ENCODE peak calls at places on chromosome 21, in five cellular contexts. T is H9, Q is mesenchymal stem cell, M is trophoblast cell, J is H1. W is an unnamed sample.

GRCh38 chr21:31557956-31558838 is 101.3 kb upstream of the SOD1 start:
- DNase-seq in T (peak; percentile 48), Q (peak; percentile 38), M (peak; percentile 30), J (no peak), W (peak; percentile 55)

GRCh38 chr21:41168391-41169257 is 664 bp downstream of the BACE2 start:
- DNase-seq in T (peak; percentile 51), Q (no peak), M (peak; percentile 33), J (no peak), W (peak; percentile 29)

GRCh38 chr21:14712121-14712520 is 166.0 kb upstream of the SAMSN1 start:
- DNase-seq in T (no peak), Q (peak; percentile 19), M (peak; percentile 43), J (no peak), W (no peak)

GRCh38 chr21:38679531-38679930 is 126.2 kb upstream of the ETS2 start:
- DNase-seq in T (no peak), Q (peak; percentile 86), M (no peak), J (no peak), W (no peak)

GRCh38 chr21:25179116-25179515 is 428.2 kb downstream of the MRPL39 start:
- DNase-seq in T (no peak), Q (no peak), M (no peak), J (no peak), W (no peak)

GRCh38 chr21:31514598-31514997 is 144.9 kb upstream of the SOD1 start:
- DNase-seq in T (peak; percentile 60), Q (no peak), M (no peak), J (no peak), W (peak; percentile 31)

GRCh38 chr21:44957901-44958451 is 18.1 kb downstream of the SLX9 start:
- DNase-seq in T (no peak), Q (no peak), M (peak; percentile 43), J (no peak), W (no peak)

GRCh38 chr21:31161157-31161556 is 122.9 kb upstream of the KRTAP19-8 start:
- DNase-seq in T (no peak), Q (peak; percentile 69), M (peak; percentile 65), J (no peak), W (no peak)

GRCh38 chr21:34148826-34149558 is 75.6 kb downstream of the MRPS6 start:
- DNase-seq in T (no peak), Q (no peak), M (no peak), J (no peak), W (no peak)

GRCh38 chr21:37994211-37994610 is 78.0 kb upstream of the KCNJ6 start:
- DNase-seq in T (no peak), Q (no peak), M (peak; percentile 6), J (no peak), W (no peak)

GRCh38 chr21:29748391-29749167 is 191.2 kb downstream of the GRIK1 start:
- DNase-seq in T (no peak), Q (no peak), M (no peak), J (no peak), W (no peak)

GRCh38 chr21:25139390-25139789 is 467.9 kb downstream of the MRPL39 start:
- DNase-seq in T (no peak), Q (no peak), M (no peak), J (no peak), W (no peak)

GRCh38 chr21:31489014-31489413 is 145.0 kb upstream of the TIAM1 start:
- DNase-seq in T (no peak), Q (no peak), M (peak; percentile 54), J (no peak), W (no peak)

GRCh38 chr21:40901690-40902089 is 54.7 kb upstream of the DSCAM start:
- DNase-seq in T (no peak), Q (no peak), M (no peak), J (no peak), W (no peak)

GRCh38 chr21:39057121-39057520 is 126.1 kb downstream of the PSMG1 start:
- DNase-seq in T (no peak), Q (no peak), M (no peak), J (no peak), W (no peak)

GRCh38 chr21:14598065-14598464 is 52.0 kb upstream of the SAMSN1 start:
- DNase-seq in T (no peak), Q (no peak), M (no peak), J (no peak), W (no peak)

GRCh38 chr21:39938086-39938611 is 70.9 kb downstream of the PCP4 start:
- DNase-seq in T (no peak), Q (no peak), M (no peak), J (no peak), W (no peak)

GRCh38 chr21:32112194-32112593 is 166.7 kb downstream of the MIS18A start:
- DNase-seq in T (no peak), Q (no peak), M (no peak), J (no peak), W (no peak)

GRCh38 chr21:34530264-34530663 is 18.3 kb upstream of the KCNE1 start:
- DNase-seq in T (no peak), Q (peak; percentile 74), M (no peak), J (no peak), W (no peak)

GRCh38 chr21:40681164-40681859 is 165.6 kb downstream of the DSCAM start:
- DNase-seq in T (no peak), Q (no peak), M (no peak), J (no peak), W (no peak)

GRCh38 chr21:31420354-31420753 is 76.3 kb upstream of the TIAM1 start:
- DNase-seq in T (no peak), Q (no peak), M (no peak), J (no peak), W (no peak)

GRCh38 chr21:25735221-25735894 is 586 bp downstream of the GABPA start:
- DNase-seq in T (peak; percentile 91), Q (peak; percentile 95), M (no peak), J (peak; percentile 66), W (peak; percentile 77)

GRCh38 chr21:26909972-26910371 is 56.9 kb downstream of the ADAMTS5 start:
- DNase-seq in T (peak; percentile 53), Q (peak; percentile 51), M (peak; percentile 14), J (peak; percentile 25), W (peak; percentile 65)

GRCh38 chr21:38120984-38121855 is 135.6 kb upstream of the KCNJ15 start:
- DNase-seq in T (no peak), Q (no peak), M (peak; percentile 94), J (no peak), W (no peak)

GRCh38 chr21:38955495-38955894 is 149.8 kb downstream of the ETS2 start:
- DNase-seq in T (no peak), Q (peak; percentile 59), M (no peak), J (no peak), W (no peak)

GRCh38 chr21:17368748-17369363 is 144.0 kb upstream of the CXADR start:
- DNase-seq in T (no peak), Q (no peak), M (no peak), J (no peak), W (no peak)

GRCh38 chr21:31886896-31887595 is 14.2 kb downstream of the HUNK start:
- DNase-seq in T (no peak), Q (no peak), M (no peak), J (no peak), W (no peak)

GRCh38 chr21:29164330-29164942 is 34.0 kb downstream of the MAP3K7CL start:
- DNase-seq in T (no peak), Q (peak; percentile 86), M (peak; percentile 46), J (no peak), W (no peak)

DNA sequence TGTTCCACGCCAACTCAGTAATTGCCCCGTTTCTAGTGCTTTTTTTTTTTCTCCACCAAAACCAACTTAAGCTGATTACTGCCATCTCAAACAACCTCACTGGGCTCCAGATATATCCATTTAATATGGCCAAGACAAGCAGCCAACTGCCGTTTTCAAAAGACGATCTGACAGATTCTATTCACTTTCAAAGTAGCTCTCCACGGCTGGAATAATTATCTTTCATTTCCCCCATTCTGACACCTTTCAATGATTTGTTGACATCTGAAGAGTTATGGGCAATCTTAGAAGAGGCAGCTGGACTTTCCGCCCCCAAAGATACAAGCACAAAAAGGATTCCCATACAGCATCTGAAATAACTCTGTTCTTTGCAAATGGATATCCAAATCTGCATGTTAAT is 56.0 kb downstream of the OLIG1 start:
- DNase-seq in T (no peak), Q (no peak), M (no peak), J (no peak), W (no peak)
- H2BK12ac ChIP-seq in T (no peak overlapping the region), Q (no peak overlapping the region), M (no peak overlapping the region), J (no peak overlapping the region), W (no peak overlapping the region)

DNA sequence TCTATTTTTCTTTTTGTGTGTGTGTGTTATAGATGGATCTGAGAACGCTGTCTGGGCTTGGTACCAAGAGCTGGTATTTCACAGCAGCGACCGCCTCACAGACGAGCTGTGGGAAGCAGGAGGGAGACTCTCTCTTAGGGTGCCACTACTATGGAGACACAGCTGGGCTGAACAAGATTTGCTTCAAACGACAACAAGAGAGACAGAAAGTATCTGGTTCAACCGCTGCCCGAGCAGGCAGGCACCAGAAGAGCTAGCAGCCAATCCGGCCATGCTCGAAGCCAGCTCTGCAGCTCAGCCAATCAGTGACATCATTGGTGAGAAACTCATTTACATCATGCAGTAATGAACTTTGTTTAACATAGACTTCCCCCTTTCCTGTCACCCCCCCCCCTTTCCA is 341.3 kb downstream of the USP25 start:
- DNase-seq in T (no peak), Q (no peak), M (no peak), J (no peak), W (no peak)
- H2BK120ac ChIP-seq in T (no peak overlapping the region), Q (no peak overlapping the region), M (no peak overlapping the region), J (no peak overlapping the region), W (no peak overlapping the region)

GRCh38 chr21:42413500-42413899 is 9.8 kb downstream of the UBASH3A start:
- DNase-seq in T (no peak), Q (no peak), M (no peak), J (no peak), W (no peak)
- H2BK12ac ChIP-seq in T (no peak overlapping the region), Q (no peak overlapping the region), M (no peak overlapping the region), J (no peak overlapping the region), W (no peak overlapping the region)

GRCh38 chr21:35562876-35563275 is 497.4 kb downstream of the SETD4 start:
- DNase-seq in T (no peak), Q (peak; percentile 55), M (no peak), J (no peak), W (no peak)
- H2BK120ac ChIP-seq in T (no peak overlapping the region), Q (no peak overlapping the region), M (no peak overlapping the region), J (no peak overlapping the region), W (no peak overlapping the region)

GRCh38 chr21:36854391-36854790 is 112.1 kb downstream of the HLCS start:
- DNase-seq in T (peak; percentile 66), Q (peak; percentile 63), M (peak; percentile 9), J (peak; percentile 29), W (peak; percentile 62)
- H2BK12ac ChIP-seq in T (no peak overlapping the region), Q (no peak overlapping the region), M (no peak overlapping the region), J (no peak overlapping the region), W (no peak overlapping the region)

DNA sequence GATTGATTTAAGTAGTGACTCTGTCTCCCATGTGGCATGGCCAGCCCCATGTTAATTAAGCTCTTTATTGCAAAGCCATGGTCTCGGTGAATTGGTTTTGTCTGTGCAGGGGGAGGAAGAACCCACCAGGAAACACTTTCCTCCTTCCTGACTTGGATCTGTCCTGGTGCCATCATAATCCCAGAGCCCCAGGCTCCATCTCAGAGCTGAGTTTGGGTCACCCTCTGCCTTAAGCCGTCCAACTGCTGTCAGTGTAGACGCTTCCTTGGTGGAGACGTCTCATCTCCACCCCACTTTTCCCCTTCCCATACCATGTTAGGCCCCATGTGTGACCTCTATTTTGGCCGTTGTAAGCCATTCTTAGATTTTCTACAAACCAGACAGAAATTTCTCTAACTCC is 36.0 kb upstream of the COL6A2 start:
- DNase-seq in T (no peak), Q (no peak), M (no peak), J (no peak), W (no peak)
- H2BK120ac ChIP-seq in T (no peak overlapping the region), Q (peak overlapping the region; percentile 50), M (no peak overlapping the region), J (no peak overlapping the region), W (no peak overlapping the region)

W was measured in neuronal stem cell.